ENCODE peak calls at places on chromosomes 16 and 17, in ten cellular contexts. U is GM12892, D is breast epithelium, F is transverse colon, J is suprapubic skin, B is endothelial cell of umbilical vein, W is sigmoid colon, R is stomach, T is spleen, L is GM12891. O is an unnamed sample.

GRCh38 chr16:58652741-58653140 is 23.1 kb upstream of the CNOT1 start:
- DNase-seq in U (no peak), D (no peak), F (no peak), J (no peak), B (no peak), W (no peak), R (no peak), T (no peak), L (no peak), O (no peak)

GRCh38 chr16:46916980-46917379 is 32.8 kb downstream of the GPT2 start:
- DNase-seq in U (no peak), D (no peak), F (no peak), J (no peak), B (no peak), W (no peak), R (no peak), T (no peak), L (no peak), O (no peak)

GRCh38 chr16:79970551-79971236 is 370.2 kb upstream of the MAF start:
- DNase-seq in U (no peak), D (peak), F (peak), J (no peak), B (no peak), W (peak), R (no peak), T (no peak), L (no peak), O (no peak)

GRCh38 chr17:28216528-28216927 is 102.5 kb upstream of the TMEM97 start:
- DNase-seq in U (no peak), D (no peak), F (no peak), J (no peak), B (no peak), W (no peak), R (no peak), T (no peak), L (no peak), O (no peak)

GRCh38 chr17:46794318-46794717 is 24.2 kb downstream of the WNT3 start:
- DNase-seq in U (no peak), D (no peak), F (no peak), J (no peak), B (no peak), W (no peak), R (no peak), T (no peak), L (no peak), O (no peak)

GRCh38 chr17:22300731-22301352 is 608.5 kb downstream of the KCNJ18 start:
- DNase-seq in U (no peak), D (no peak), F (no peak), J (no peak), B (no peak), W (no peak), R (no peak), T (no peak), L (no peak), O (no peak)

GRCh38 chr16:57999366-57999970 is 1.0 kb downstream of the ZNF319 start:
- DNase-seq in U (peak), D (no peak), F (no peak), J (peak), B (peak), W (no peak), R (no peak), T (no peak), L (peak), O (no peak)

GRCh38 chr17:19341641-19342610 is 20.6 kb downstream of the B9D1 start:
- DNase-seq in U (no peak), D (no peak), F (no peak), J (no peak), B (no peak), W (peak), R (no peak), T (peak), L (no peak), O (no peak)

GRCh38 chr16:27446721-27447120 is 44.7 kb downstream of the IL21R start:
- DNase-seq in U (peak), D (no peak), F (peak), J (no peak), B (no peak), W (no peak), R (no peak), T (peak), L (no peak), O (no peak)

GRCh38 chr17:15279011-15279477 is 13.9 kb upstream of the PMP22 start:
- DNase-seq in U (no peak), D (no peak), F (no peak), J (no peak), B (peak), W (no peak), R (no peak), T (no peak), L (no peak), O (no peak)

GRCh38 chr16:89319883-89320716 is 102.6 kb downstream of the ZNF778 start:
- DNase-seq in U (peak), D (peak), F (peak), J (no peak), B (peak), W (peak), R (peak), T (peak), L (no peak), O (no peak)

GRCh38 chr17:46072998-46073397 is 73.9 kb downstream of the STH start:
- DNase-seq in U (no peak), D (no peak), F (no peak), J (no peak), B (no peak), W (no peak), R (no peak), T (no peak), L (no peak), O (no peak)

GRCh38 chr16:57185945-57186629 is at the start of the genes PSME3IP1 and RSPRY1:
- DNase-seq in U (peak), D (peak), F (peak), J (peak), B (peak), W (peak), R (peak), T (peak), L (peak), O (peak)

GRCh38 chr17:13919818-13920217 is 149.5 kb upstream of the COX10 start:
- DNase-seq in U (no peak), D (no peak), F (no peak), J (no peak), B (no peak), W (no peak), R (no peak), T (no peak), L (no peak), O (no peak)

GRCh38 chr17:50540485-50541401 is 6.2 kb upstream of the SPATA20 start:
- DNase-seq in U (no peak), D (no peak), F (no peak), J (no peak), B (no peak), W (no peak), R (no peak), T (no peak), L (no peak), O (no peak)

GRCh38 chr16:2335286-2335895 is 5.1 kb downstream of the ABCA3 start:
- DNase-seq in U (no peak), D (no peak), F (no peak), J (no peak), B (no peak), W (no peak), R (no peak), T (no peak), L (no peak), O (peak)

GRCh38 chr17:56434610-56435009 is 158.9 kb upstream of the NOG start:
- DNase-seq in U (no peak), D (no peak), F (no peak), J (no peak), B (no peak), W (no peak), R (no peak), T (no peak), L (no peak), O (no peak)

GRCh38 chr16:55576369-55576768 is 9.9 kb downstream of the CAPNS2 start:
- DNase-seq in U (no peak), D (no peak), F (no peak), J (no peak), B (no peak), W (peak), R (no peak), T (no peak), L (no peak), O (no peak)

GRCh38 chr17:2776589-2777241 is 19.5 kb upstream of the RAP1GAP2 start:
- DNase-seq in U (no peak), D (no peak), F (peak), J (no peak), B (no peak), W (no peak), R (no peak), T (no peak), L (no peak), O (no peak)

GRCh38 chr17:39208893-39209292 is 8.8 kb downstream of the RPL19 start:
- DNase-seq in U (peak), D (no peak), F (peak), J (no peak), B (no peak), W (no peak), R (peak), T (peak), L (peak), O (no peak)

GRCh38 chr16:88549671-88550643 is 20.2 kb upstream of the ZC3H18 start:
- DNase-seq in U (no peak), D (no peak), F (no peak), J (no peak), B (no peak), W (no peak), R (no peak), T (peak), L (no peak), O (no peak)

GRCh38 chr16:17803625-17804410 is 333.1 kb upstream of the XYLT1 start:
- DNase-seq in U (no peak), D (no peak), F (no peak), J (no peak), B (no peak), W (no peak), R (no peak), T (no peak), L (no peak), O (no peak)
- TF ChIP-seq POLR2AphosphoS5 in U (no peak), D (no peak), F (no peak), J (no peak), B (no peak), W (no peak), R (no peak), T (no peak), L (no peak), O (no peak)

GRCh38 chr17:57459286-57459915 is 203.1 kb downstream of the MSI2 start:
- DNase-seq in U (no peak), D (no peak), F (no peak), J (no peak), B (no peak), W (no peak), R (no peak), T (no peak), L (no peak), O (no peak)

GRCh38 chr17:57463103-57463885 is 207.0 kb downstream of the MSI2 start:
- DNase-seq in U (peak), D (no peak), F (peak), J (no peak), B (no peak), W (no peak), R (no peak), T (no peak), L (peak), O (no peak)

GRCh38 chr17:57464191-57464864 is 208.0 kb downstream of the MSI2 start:
- DNase-seq in U (no peak), D (no peak), F (no peak), J (no peak), B (no peak), W (no peak), R (no peak), T (no peak), L (no peak), O (no peak)

GRCh38 chr17:57461082-57461481 is 204.8 kb downstream of the MSI2 start:
- DNase-seq in U (no peak), D (no peak), F (no peak), J (no peak), B (no peak), W (no peak), R (no peak), T (no peak), L (no peak), O (no peak)

DNA sequence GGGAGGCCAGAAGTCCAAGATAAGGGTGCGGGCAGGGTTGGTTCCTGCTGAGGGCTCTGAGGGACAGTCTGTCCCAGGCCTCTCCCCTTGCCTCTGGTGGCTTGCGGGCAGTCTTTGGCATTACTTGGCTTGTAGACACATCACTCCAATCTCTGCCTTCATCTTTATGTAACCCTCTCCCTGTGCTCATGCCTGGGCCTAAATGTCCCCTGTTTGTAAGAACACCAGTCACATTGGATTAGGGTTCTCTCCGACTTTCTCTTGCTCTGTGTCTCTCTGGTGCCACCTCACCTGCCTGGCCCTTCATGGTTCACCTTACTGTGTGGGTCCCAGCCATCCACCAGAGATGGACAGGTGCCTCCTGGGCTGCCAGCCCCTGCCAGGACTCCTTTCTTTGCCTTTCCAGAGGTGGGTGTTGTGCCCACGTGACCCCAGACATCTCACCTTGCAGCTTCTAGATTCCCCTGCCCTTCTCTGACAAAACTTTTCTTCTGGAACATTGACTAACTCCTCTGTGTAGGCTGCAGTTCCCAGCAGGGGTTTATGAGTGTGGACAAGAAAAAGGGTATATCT is 205.8 kb downstream of the MSI2 start:
- DNase-seq in U (no peak), D (no peak), F (no peak), J (no peak), B (no peak), W (no peak), R (no peak), T (peak), L (no peak), O (no peak)
- TF ChIP-seq POLR2AphosphoS5 in U (no peak), D (no peak), F (no peak), J (no peak), B (no peak), W (no peak), R (no peak), T (no peak), L (no peak), O (no peak)

DNA sequence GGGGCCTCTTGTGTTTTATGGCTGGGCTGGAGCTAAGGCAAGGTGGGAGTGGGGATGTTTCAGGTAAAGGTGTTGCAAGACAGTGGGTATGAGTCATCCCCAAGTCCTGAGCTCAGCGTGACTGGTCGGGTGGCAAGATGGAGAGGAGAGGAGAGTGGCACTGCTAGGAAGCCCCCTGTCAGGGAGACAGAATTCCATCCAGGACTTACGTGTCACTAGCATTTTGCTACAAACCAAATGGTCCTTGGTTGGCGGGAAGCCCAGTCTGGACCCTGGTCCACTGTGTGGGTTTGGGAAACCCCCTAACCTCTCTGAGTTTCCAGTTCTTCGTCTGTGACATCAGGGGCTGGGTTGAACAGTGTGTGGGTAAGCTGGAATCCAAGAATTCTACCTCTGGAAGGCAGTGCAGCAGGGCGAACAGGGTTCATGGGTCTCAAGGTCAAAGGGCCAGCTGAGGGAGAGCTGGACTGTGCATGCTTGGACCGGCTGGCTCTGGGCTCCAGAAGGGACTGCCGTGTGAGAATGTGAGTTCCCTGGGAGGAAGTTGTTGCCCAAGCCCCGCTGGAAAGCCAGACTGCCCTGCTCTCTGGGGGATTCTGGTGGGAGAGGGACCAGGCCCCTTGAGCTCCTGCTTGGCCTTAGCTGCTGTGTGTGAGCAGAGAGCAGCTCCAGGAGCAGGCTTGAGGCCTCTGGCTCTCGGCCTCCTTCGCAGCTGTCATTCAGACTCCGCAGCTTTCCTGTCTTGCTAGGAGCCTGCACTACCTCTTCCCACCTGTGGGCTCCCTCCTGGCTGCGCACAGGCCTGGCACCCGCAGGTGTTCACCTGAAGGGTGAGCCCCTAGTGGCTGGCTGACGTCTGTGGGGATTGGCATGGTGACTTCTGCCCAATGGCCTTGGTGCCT is 84.5 kb downstream of the NT5M start:
- DNase-seq in U (no peak), D (no peak), F (peak), J (no peak), B (no peak), W (no peak), R (peak), T (no peak), L (no peak), O (no peak)
- TF ChIP-seq POLR2AphosphoS5 in U (no peak), D (no peak), F (no peak), J (no peak), B (no peak), W (no peak), R (no peak), T (no peak), L (no peak), O (no peak)

GRCh38 chr16:4293822-4294457 is 21.1 kb upstream of the TFAP4 start:
- DNase-seq in U (no peak), D (no peak), F (no peak), J (no peak), B (peak), W (peak), R (peak), T (no peak), L (no peak), O (no peak)
- TF ChIP-seq POLR2AphosphoS5 in U (no peak), D (no peak), F (no peak), J (no peak), B (no peak), W (no peak), R (no peak), T (no peak), L (no peak), O (no peak)